ENCODE peak calls at places on chromosomes 1 and 21, in five cellular contexts. W is neuronal stem cell, M is aorta, C is SJSA1, I is lower lobe of right lung. R is an unnamed sample. For H3K9me3, the result is how much of the 10 kb centered on the place peaks cover.

GRCh38 chr1:183635112-183635605 is 424 bp downstream of the ARPC5 start:
- DNase-seq in W (no peak), M (peak), C (no peak), I (peak), R (peak)

GRCh38 chr1:33610391-33610790 is 137.9 kb downstream of the ZSCAN20 start:
- DNase-seq in W (no peak), M (no peak), C (no peak), I (no peak), R (no peak)

GRCh38 chr1:52674497-52675384 is 23.4 kb downstream of the COA7 start:
- DNase-seq in W (no peak), M (no peak), C (no peak), I (no peak), R (no peak)

GRCh38 chr1:51423098-51423821 is 92.9 kb upstream of the TTC39A start:
- DNase-seq in W (no peak), M (no peak), C (no peak), I (no peak), R (no peak)

GRCh38 chr1:53132176-53132575 is 10.3 kb downstream of the SLC1A7 start:
- DNase-seq in W (no peak), M (no peak), C (no peak), I (no peak), R (peak)

GRCh38 chr1:213830371-213830770 is 157.4 kb upstream of the PROX1 start:
- DNase-seq in W (no peak), M (no peak), C (no peak), I (no peak), R (no peak)

GRCh38 chr1:59926381-59927243 is at the start of gene CYP2J2:
- DNase-seq in W (peak), M (peak), C (peak), I (peak), R (peak)

GRCh38 chr1:84143796-84144565 is at the start of gene PRKACB:
- DNase-seq in W (no peak), M (no peak), C (peak), I (no peak), R (no peak)

GRCh38 chr1:35448344-35448801 is 108.8 kb downstream of the KIAA0319L start:
- DNase-seq in W (no peak), M (no peak), C (peak), I (no peak), R (no peak)

GRCh38 chr1:20533635-20534034 is 18.7 kb upstream of the FAM43B start:
- DNase-seq in W (no peak), M (no peak), C (no peak), I (no peak), R (no peak)

GRCh38 chr1:236168716-236169429 is 26.5 kb downstream of the GPR137B start:
- DNase-seq in W (no peak), M (peak), C (no peak), I (peak), R (no peak)

GRCh38 chr1:47797555-47797954 is 199.6 kb downstream of the TRABD2B start:
- DNase-seq in W (no peak), M (no peak), C (no peak), I (no peak), R (no peak)

GRCh38 chr1:118185083-118185899 is at the start of gene SPAG17:
- DNase-seq in W (peak), M (peak), C (no peak), I (peak), R (peak)

GRCh38 chr21:42593007-42593814 is 60.2 kb upstream of the PDE9A start:
- DNase-seq in W (peak), M (peak), C (peak), I (peak), R (peak)

GRCh38 chr1:32464191-32464715 is 619 bp upstream of the ZBTB8B start:
- DNase-seq in W (peak), M (no peak), C (no peak), I (no peak), R (no peak)

GRCh38 chr21:32120231-32120630 is 158.6 kb downstream of the MIS18A start:
- DNase-seq in W (no peak), M (no peak), C (no peak), I (no peak), R (no peak)

GRCh38 chr21:42833439-42833815 is 45.9 kb downstream of the WDR4 start:
- DNase-seq in W (no peak), M (no peak), C (peak), I (no peak), R (no peak)

GRCh38 chr21:44752701-44753235 is 41.4 kb upstream of the TSPEAR start:
- DNase-seq in W (no peak), M (no peak), C (no peak), I (no peak), R (no peak)

GRCh38 chr1:57319165-57319564 is 104.7 kb downstream of the DAB1 start:
- DNase-seq in W (no peak), M (no peak), C (peak), I (no peak), R (no peak)

GRCh38 chr21:15604424-15604823 is 125.4 kb upstream of the USP25 start:
- DNase-seq in W (no peak), M (no peak), C (peak), I (no peak), R (no peak)

GRCh38 chr1:46288485-46289133 is 14.8 kb downstream of the LRRC41 start:
- DNase-seq in W (no peak), M (no peak), C (no peak), I (no peak), R (no peak)

GRCh38 chr1:226637147-226637935 is 88.8 kb downstream of the STUM start:
- DNase-seq in W (no peak), M (peak), C (no peak), I (no peak), R (no peak)

GRCh38 chr1:155081472-155082300 is 3.0 kb downstream of the EFNA3 start:
- DNase-seq in W (no peak), M (no peak), C (no peak), I (no peak), R (no peak)

GRCh38 chr21:16102113-16102512 is 372.3 kb downstream of the USP25 start:
- DNase-seq in W (no peak), M (no peak), C (no peak), I (no peak), R (no peak)

GRCh38 chr1:111290640-111291039 is at the start of gene CHIA:
- DNase-seq in W (no peak), M (no peak), C (no peak), I (peak), R (peak)

GRCh38 chr1:115062542-115063004 is 26.7 kb downstream of the TSPAN2 start:
- DNase-seq in W (no peak), M (peak), C (peak), I (peak), R (peak)

GRCh38 chr1:89201489-89201794 is 2.7 kb upstream of the GBP4 start:
- DNase-seq in W (no peak), M (no peak), C (no peak), I (no peak), R (no peak)

GRCh38 chr1:29083318-29084195 is 40.1 kb downstream of the TMEM200B start:
- DNase-seq in W (no peak), M (no peak), C (peak), I (no peak), R (no peak)

GRCh38 chr1:115229016-115229415 is 109.0 kb downstream of the NGF start:
- DNase-seq in W (no peak), M (no peak), C (no peak), I (no peak), R (no peak)

DNA sequence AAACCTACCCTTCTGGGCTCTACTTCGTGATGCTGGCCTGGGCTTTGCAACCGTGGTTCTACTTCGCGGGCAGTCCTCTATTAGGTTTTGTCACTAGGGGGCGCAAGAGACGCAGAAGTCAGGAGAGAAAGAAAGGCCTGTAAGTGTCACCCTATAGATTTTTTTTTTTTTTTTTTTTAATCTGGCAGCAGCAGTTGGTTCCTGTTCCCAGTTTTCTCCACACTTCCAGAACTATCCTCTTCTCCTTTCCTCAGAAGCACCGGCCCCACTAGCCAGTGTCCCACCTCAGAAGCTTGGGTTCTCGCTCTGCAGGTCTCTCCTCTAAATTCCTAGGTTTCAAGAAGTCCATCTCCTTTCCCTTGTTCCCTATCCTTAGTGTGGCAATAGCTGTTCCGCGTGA is 9.1 kb upstream of the LCE2D start:
- DNase-seq in W (peak), M (no peak), C (peak), I (peak), R (no peak)
- H3K9me3 ChIP-seq in W (under half), M (under half), C (under half), I (under half), R (under half)

GRCh38 chr1:11828511-11828910 is 19.1 kb downstream of the NPPA start:
- DNase-seq in W (no peak), M (no peak), C (no peak), I (no peak), R (no peak)

GRCh38 chr1:11825131-11825530 is 19.1 kb downstream of the CLCN6 start:
- DNase-seq in W (no peak), M (no peak), C (no peak), I (no peak), R (no peak)

GRCh38 chr1:11822091-11822490 is 16.1 kb downstream of the CLCN6 start:
- DNase-seq in W (no peak), M (no peak), C (no peak), I (no peak), R (no peak)

GRCh38 chr1:11823366-11824137 is 17.6 kb downstream of the CLCN6 start:
- DNase-seq in W (no peak), M (no peak), C (no peak), I (no peak), R (no peak)

GRCh38 chr1:11826946-11827345 is 20.6 kb downstream of the NPPA start:
- DNase-seq in W (no peak), M (no peak), C (no peak), I (no peak), R (no peak)
- H3K9me3 ChIP-seq in W (under half), M (under half), C (under half), I (under half), R (under half)

GRCh38 chr1:246518456-246519205 is 11.6 kb upstream of the SMYD3 start:
- DNase-seq in W (no peak), M (no peak), C (no peak), I (no peak), R (no peak)
- H3K9me3 ChIP-seq in W (under half), M (under half), C (under half), I (under half), R (half or more)

DNA sequence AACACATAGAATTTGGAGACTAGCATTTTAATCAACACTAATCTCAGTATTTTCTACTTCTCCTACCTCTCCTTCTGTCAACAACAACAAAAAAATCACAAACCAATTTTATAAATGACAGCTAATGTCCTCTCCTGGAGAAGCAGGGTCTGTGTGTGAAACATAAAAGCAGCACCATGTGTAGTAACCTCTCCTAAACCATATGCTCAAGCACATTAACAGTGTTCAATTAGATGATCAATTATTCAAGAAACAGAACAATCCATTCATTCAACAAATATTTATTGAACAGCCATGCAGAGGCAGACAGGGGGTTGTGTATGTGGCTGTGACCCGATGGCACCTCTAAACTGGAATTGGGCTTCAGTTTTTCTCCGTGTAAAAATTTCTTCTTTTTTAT is 482 bp upstream of the FMN2 start:
- DNase-seq in W (no peak), M (no peak), C (no peak), I (no peak), R (no peak)
- H3K9me3 ChIP-seq in W (under half), M (under half), C (under half), I (under half), R (under half)

DNA sequence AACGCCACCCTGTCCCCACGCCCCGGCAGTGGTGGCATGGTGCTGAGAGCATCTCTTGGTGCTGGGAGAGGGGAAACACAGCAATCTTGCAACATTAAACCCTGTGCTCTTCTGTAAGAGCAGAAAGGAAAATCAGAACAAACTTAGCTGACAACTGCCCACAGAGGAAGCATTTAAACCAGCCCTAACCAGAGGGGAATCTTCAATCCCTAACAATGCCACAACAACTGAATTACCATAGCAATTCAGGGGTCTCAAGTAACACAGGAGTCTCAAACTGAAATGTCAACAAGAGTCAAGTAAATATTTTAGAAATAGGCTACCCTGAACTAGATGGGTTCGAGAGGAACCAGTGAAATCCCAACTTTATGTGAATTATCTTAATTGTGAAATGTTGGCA is 1983.6 kb downstream of the NCAM2 start:
- DNase-seq in W (no peak), M (no peak), C (no peak), I (no peak), R (no peak)
- H3K9me3 ChIP-seq in W (under half), M (under half), C (under half), I (under half), R (under half)

GRCh38 chr1:2831596-2832212 is 30.2 kb upstream of the TTC34 start:
- DNase-seq in W (no peak), M (peak), C (no peak), I (no peak), R (no peak)

GRCh38 chr1:2828586-2829250 is 27.2 kb upstream of the TTC34 start:
- DNase-seq in W (no peak), M (peak), C (no peak), I (peak), R (peak)

GRCh38 chr1:2830761-2831425 is 29.4 kb upstream of the TTC34 start:
- DNase-seq in W (no peak), M (peak), C (no peak), I (peak), R (peak)

GRCh38 chr1:2832506-2833453 is 31.3 kb upstream of the TTC34 start:
- DNase-seq in W (no peak), M (peak), C (no peak), I (peak), R (peak)

DNA sequence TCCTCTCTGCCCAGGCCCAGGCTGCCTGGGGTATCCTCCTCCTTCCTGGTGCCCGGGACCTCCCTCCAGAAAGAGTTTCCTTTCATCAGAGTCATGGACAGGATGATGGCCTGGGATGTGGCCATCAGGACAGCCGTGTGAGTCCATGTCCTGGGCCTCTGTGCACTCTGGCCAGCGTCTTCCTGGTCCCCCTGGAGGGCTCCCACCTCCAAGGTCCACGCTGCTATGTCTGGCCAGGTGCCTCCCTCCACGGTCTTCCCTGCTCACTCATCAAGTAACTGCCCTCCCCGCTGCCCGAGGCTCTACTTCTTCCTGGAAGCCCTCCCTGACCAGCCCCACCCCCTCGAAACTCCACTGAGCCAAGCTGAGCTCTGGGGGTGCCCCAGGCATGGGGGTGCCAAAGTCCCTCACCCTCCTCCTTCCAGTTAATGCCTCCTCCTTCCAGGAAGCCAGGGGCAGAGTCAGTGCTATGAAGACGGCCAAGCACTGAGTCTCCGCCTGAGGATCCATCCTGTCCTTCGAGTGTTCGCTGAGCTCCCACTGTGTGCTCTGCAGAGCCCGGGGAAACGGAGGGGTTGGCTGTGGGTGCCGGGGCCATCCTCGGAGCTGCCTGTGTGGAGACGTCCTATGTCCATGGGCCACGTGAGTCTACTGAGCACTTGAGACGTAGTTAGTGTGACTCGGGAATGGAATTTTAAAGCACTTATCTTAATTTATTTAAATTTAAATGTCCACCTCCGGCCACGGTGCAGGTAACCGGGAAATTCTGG is 28.5 kb upstream of the TTC34 start:
- DNase-seq in W (no peak), M (peak), C (no peak), I (peak), R (peak)
- H3K9me3 ChIP-seq in W (under half), M (under half), C (under half), I (under half), R (under half)